ENCODE peak calls at places on chromosomes 16 and 17, in ten cellular contexts. B, Y, A, X, Z, I, H, U, E and O are unnamed samples.

GRCh38 chr16:31696968-31697743 is 169.5 kb downstream of the AHSP start:
- DNase-seq in B (no peak), Y (peak), A (no peak), X (no peak), Z (no peak), I (peak), H (no peak), U (no peak), E (peak), O (no peak)

GRCh38 chr17:76567634-76568432 is 17.8 kb downstream of the ST6GALNAC2 start:
- DNase-seq in B (no peak), Y (no peak), A (no peak), X (no peak), Z (no peak), I (no peak), H (no peak), U (peak), E (no peak), O (no peak)

GRCh38 chr17:76733618-76733957 is 3.5 kb downstream of the SRSF2 start:
- DNase-seq in B (no peak), Y (no peak), A (no peak), X (no peak), Z (no peak), I (no peak), H (no peak), U (no peak), E (no peak), O (no peak)

GRCh38 chr17:74190807-74191206 is 12.7 kb upstream of the RPL38 start:
- DNase-seq in B (no peak), Y (peak), A (no peak), X (no peak), Z (peak), I (peak), H (no peak), U (no peak), E (no peak), O (no peak)

GRCh38 chr16:14120335-14120734 is 49.2 kb downstream of the MRTFB start:
- DNase-seq in B (no peak), Y (no peak), A (no peak), X (no peak), Z (no peak), I (no peak), H (no peak), U (no peak), E (no peak), O (no peak)

GRCh38 chr16:11232852-11233726 is 22.9 kb downstream of the SOCS1 start:
- DNase-seq in B (no peak), Y (no peak), A (no peak), X (no peak), Z (peak), I (no peak), H (no peak), U (peak), E (no peak), O (peak)

GRCh38 chr17:78925662-78926555 is 722 bp upstream of the TIMP2 start:
- DNase-seq in B (no peak), Y (no peak), A (no peak), X (peak), Z (no peak), I (peak), H (peak), U (peak), E (peak), O (no peak)

GRCh38 chr16:3022697-3023414 is 886 bp downstream of the HCFC1R1 start:
- DNase-seq in B (no peak), Y (no peak), A (no peak), X (no peak), Z (no peak), I (peak), H (peak), U (no peak), E (peak), O (peak)

GRCh38 chr17:35784895-35785294 is 10.5 kb downstream of the MMP28 start:
- DNase-seq in B (no peak), Y (peak), A (no peak), X (no peak), Z (no peak), I (no peak), H (no peak), U (no peak), E (no peak), O (no peak)

GRCh38 chr17:2436516-2436915 is 35.7 kb upstream of the MNT start:
- DNase-seq in B (no peak), Y (no peak), A (no peak), X (no peak), Z (no peak), I (no peak), H (no peak), U (no peak), E (no peak), O (no peak)

GRCh38 chr16:48620445-48620844 is 10.5 kb upstream of the N4BP1 start:
- DNase-seq in B (no peak), Y (no peak), A (no peak), X (no peak), Z (no peak), I (no peak), H (no peak), U (peak), E (no peak), O (no peak)

GRCh38 chr16:65070831-65071230 is 51.0 kb downstream of the CDH11 start:
- DNase-seq in B (no peak), Y (peak), A (no peak), X (peak), Z (no peak), I (peak), H (peak), U (peak), E (peak), O (no peak)

GRCh38 chr17:40884708-40885512 is at the start of gene KRT20:
- DNase-seq in B (no peak), Y (peak), A (no peak), X (no peak), Z (no peak), I (no peak), H (no peak), U (no peak), E (no peak), O (no peak)
- TF ChIP-seq CTCF in B (no peak), Y (peak), A (no peak), X (no peak), Z (no peak), I (peak), H (no peak), U (no peak), E (no peak), O (no peak)

GRCh38 chr17:4631836-4632582 is 9.5 kb downstream of the ALOX15 start:
- DNase-seq in B (no peak), Y (no peak), A (no peak), X (no peak), Z (peak), I (no peak), H (no peak), U (no peak), E (peak), O (no peak)

GRCh38 chr17:4633643-4634042 is 7.8 kb downstream of the ALOX15 start:
- DNase-seq in B (no peak), Y (no peak), A (no peak), X (no peak), Z (no peak), I (no peak), H (no peak), U (no peak), E (no peak), O (no peak)

GRCh38 chr17:4634981-4635380 is 6.5 kb downstream of the ALOX15 start:
- DNase-seq in B (no peak), Y (no peak), A (no peak), X (no peak), Z (no peak), I (peak), H (no peak), U (no peak), E (no peak), O (no peak)

GRCh38 chr17:4632583-4632923 is 8.9 kb downstream of the ALOX15 start:
- DNase-seq in B (no peak), Y (no peak), A (no peak), X (no peak), Z (no peak), I (no peak), H (no peak), U (no peak), E (no peak), O (no peak)

GRCh38 chr17:4631431-4631830 is 10.0 kb downstream of the ALOX15 start:
- DNase-seq in B (no peak), Y (no peak), A (no peak), X (no peak), Z (no peak), I (no peak), H (no peak), U (no peak), E (no peak), O (no peak)
- TF ChIP-seq CTCF in B (no peak), Y (no peak), A (no peak), X (no peak), Z (no peak), I (no peak), H (no peak), U (no peak), E (no peak), O (no peak)

GRCh38 chr16:28090646-28091377 is 27.3 kb upstream of the GSG1L start:
- DNase-seq in B (no peak), Y (peak), A (no peak), X (no peak), Z (peak), I (peak), H (no peak), U (no peak), E (peak), O (no peak)
- TF ChIP-seq CTCF in B (no peak), Y (no peak), A (peak), X (no peak), Z (peak), I (peak), H (no peak), U (no peak), E (peak), O (no peak)

GRCh38 chr17:58232707-58233156 is 5.7 kb upstream of the LPO start:
- DNase-seq in B (no peak), Y (no peak), A (peak), X (no peak), Z (peak), I (peak), H (no peak), U (no peak), E (peak), O (peak)
- TF ChIP-seq CTCF in B (no peak), Y (no peak), A (peak), X (no peak), Z (no peak), I (no peak), H (no peak), U (no peak), E (no peak), O (no peak)

DNA sequence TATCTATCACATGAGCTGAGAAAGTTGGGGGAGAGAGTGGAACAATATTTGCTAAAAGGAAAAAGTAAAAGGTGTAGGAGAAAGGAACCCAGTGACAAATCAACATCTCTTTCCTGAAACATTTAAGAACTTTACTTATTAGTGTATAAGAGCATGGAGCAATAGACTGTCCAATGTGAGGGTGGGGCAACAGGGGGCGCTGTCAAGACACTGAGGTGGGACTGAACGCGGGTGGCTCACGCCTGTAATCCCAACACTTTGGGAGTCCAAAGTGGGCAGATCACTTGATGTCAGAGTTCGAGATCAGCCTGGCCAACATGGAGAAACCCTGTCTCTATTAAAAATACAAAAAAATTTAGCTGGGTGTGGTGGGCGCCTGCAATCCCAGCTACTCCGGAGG is 21.2 kb downstream of the PCTP start:
- DNase-seq in B (no peak), Y (no peak), A (no peak), X (no peak), Z (no peak), I (no peak), H (no peak), U (no peak), E (no peak), O (no peak)
- TF ChIP-seq CTCF in B (no peak), Y (no peak), A (peak), X (no peak), Z (no peak), I (no peak), H (no peak), U (no peak), E (no peak), O (no peak)

GRCh38 chr16:77190478-77191258 is at the start of gene MON1B:
- DNase-seq in B (peak), Y (peak), A (peak), X (peak), Z (peak), I (peak), H (peak), U (peak), E (peak), O (peak)
- TF ChIP-seq CTCF in B (no peak), Y (no peak), A (no peak), X (peak), Z (no peak), I (no peak), H (no peak), U (no peak), E (no peak), O (no peak)

GRCh38 chr17:82019905-82020873 is 2.5 kb downstream of the CENPX start:
- DNase-seq in B (no peak), Y (no peak), A (no peak), X (no peak), Z (peak), I (peak), H (no peak), U (peak), E (no peak), O (peak)
- TF ChIP-seq CTCF in B (peak), Y (peak), A (peak), X (peak), Z (peak), I (peak), H (peak), U (no peak), E (peak), O (peak)